ENCODE peak calls at places on chromosomes 12 and 14, in six cellular contexts. W, Y, V, H, Q and X are unnamed samples.
A peak's percentile ranks its signal among the peaks of the same experiment; 100 is the strongest.

GRCh38 chr14:61188936-61189808 is 92.0 kb downstream of the TMEM30B start:
- DNase-seq in Q (peak; percentile 93), W (peak; percentile 74), V (no peak), H (no peak), Y (no peak), X (peak; percentile 23)

GRCh38 chr14:52349731-52350130 is 35.6 kb downstream of the PTGER2 start:
- DNase-seq in V (no peak), Y (no peak), W (no peak), H (no peak), Q (no peak), X (no peak)

GRCh38 chr12:102425109-102426009 is 55.0 kb downstream of the IGF1 start:
- DNase-seq in W (no peak), Y (no peak), H (no peak), V (no peak), Q (no peak), X (no peak)

GRCh38 chr14:104157303-104157928 is 19.0 kb downstream of the KIF26A start:
- DNase-seq in H (no peak), Q (no peak), V (no peak), Y (no peak), W (no peak), X (no peak)

GRCh38 chr12:98238513-98238912 is 276.9 kb upstream of the TMPO start:
- DNase-seq in H (no peak), Q (no peak), W (no peak), Y (no peak), V (no peak), X (no peak)

GRCh38 chr12:24822121-24822899 is 126.6 kb downstream of the BCAT1 start:
- DNase-seq in H (no peak), W (no peak), Y (no peak), Q (no peak), V (peak; percentile 66), X (no peak)

GRCh38 chr12:103705927-103706326 is 118.9 kb downstream of the STAB2 start:
- DNase-seq in H (no peak), Q (no peak), W (no peak), Y (peak; percentile 6), V (no peak), X (no peak)

GRCh38 chr14:23931705-23932314 is 21.8 kb upstream of the DHRS4 start:
- DNase-seq in Q (no peak), H (no peak), W (no peak), Y (no peak), V (no peak), X (no peak)

GRCh38 chr12:32197421-32197820 is 90.8 kb downstream of the BICD1 start:
- DNase-seq in W (no peak), Q (no peak), H (no peak), Y (no peak), V (no peak), X (no peak)

GRCh38 chr12:121801601-121802484 is 2.0 kb upstream of the SETD1B start:
- DNase-seq in Q (no peak), W (no peak), Y (no peak), V (no peak), H (peak; percentile 72), X (no peak)

GRCh38 chr12:61993734-61994345 is 266.4 kb upstream of the USP15 start:
- DNase-seq in V (no peak), Y (peak; percentile 48), Q (no peak), H (no peak), W (no peak), X (no peak)

GRCh38 chr12:114933428-114934160 is 249.6 kb upstream of the TBX3 start:
- DNase-seq in H (no peak), V (no peak), W (no peak), Q (no peak), Y (peak; percentile 73), X (no peak)

GRCh38 chr14:34098045-34098984 is 147.4 kb upstream of the EGLN3 start:
- DNase-seq in W (no peak), H (no peak), V (peak; percentile 36), Y (peak; percentile 46), Q (no peak), X (peak; percentile 24)

GRCh38 chr14:85934123-85934885 is 404.4 kb downstream of the FLRT2 start:
- DNase-seq in H (peak; percentile 72), V (peak; percentile 66), Y (no peak), W (peak; percentile 61), Q (no peak), X (peak; percentile 23)

GRCh38 chr14:90517431-90517841 is 120.6 kb downstream of the CALM1 start:
- DNase-seq in Y (no peak), Q (peak; percentile 41), H (no peak), V (no peak), W (no peak), X (peak; percentile 70)

GRCh38 chr14:97977711-97978261 is 1180.6 kb downstream of the VRK1 start:
- DNase-seq in V (no peak), Y (no peak), Q (peak; percentile 91), W (peak; percentile 91), H (peak; percentile 90), X (peak; percentile 75)

GRCh38 chr12:121791671-121792496 is 1.6 kb downstream of the RHOF start:
- DNase-seq in Y (no peak), V (no peak), W (no peak), Q (no peak), H (peak; percentile 80), X (peak; percentile 81)

GRCh38 chr12:27868165-27868564 is 88.1 kb upstream of the MANSC4 start:
- DNase-seq in Q (no peak), Y (no peak), V (no peak), W (no peak), H (no peak), X (no peak)

GRCh38 chr14:91105673-91106072 is 8.2 kb upstream of the DGLUCY start:
- DNase-seq in Q (no peak), Y (no peak), H (no peak), V (no peak), W (no peak), X (no peak)

GRCh38 chr12:116152268-116152667 is 125.2 kb downstream of the MED13L start:
- DNase-seq in V (no peak), H (no peak), W (no peak), Y (no peak), Q (no peak), X (no peak)

GRCh38 chr12:182381-182883 is 31.5 kb downstream of the SLC6A12 start:
- DNase-seq in H (peak; percentile 58), W (no peak), V (no peak), Y (no peak), Q (no peak), X (no peak)

GRCh38 chr12:101720118-101720517 is 19.1 kb downstream of the SYCP3 start:
- DNase-seq in H (no peak), W (no peak), V (no peak), Q (no peak), Y (no peak), X (no peak)

GRCh38 chr14:42854061-42854460 is 1247.4 kb downstream of the LRFN5 start:
- DNase-seq in W (no peak), V (no peak), Y (no peak), Q (no peak), H (no peak), X (no peak)

GRCh38 chr12:52149182-52149641 is 42.6 kb downstream of the KRT80 start:
- DNase-seq in Y (no peak), H (peak; percentile 47), Q (no peak), W (peak; percentile 61), V (no peak), X (peak; percentile 13)

GRCh38 chr14:24441904-24442239 is 704 bp downstream of the SDR39U1 start:
- DNase-seq in W (no peak), H (no peak), Y (no peak), V (no peak), Q (no peak), X (peak; percentile 35)

GRCh38 chr14:104636131-104636530 is 31.6 kb upstream of the TMEM179 start:
- DNase-seq in W (peak; percentile 25), Q (no peak), H (no peak), V (no peak), Y (no peak), X (no peak)

GRCh38 chr12:53976823-53977595 is 2.3 kb upstream of the HOTAIR start:
- DNase-seq in H (no peak), Q (no peak), V (no peak), Y (no peak), W (no peak), X (no peak)

GRCh38 chr12:53976172-53976822 is 1.5 kb upstream of the HOTAIR start:
- DNase-seq in V (no peak), H (no peak), W (no peak), Q (no peak), Y (no peak), X (no peak)

GRCh38 chr12:53980448-53981388 is 4.2 kb upstream of the HOXC10 start:
- DNase-seq in H (no peak), Q (no peak), W (no peak), V (no peak), Y (no peak), X (no peak)

GRCh38 chr12:53977596-53978464 is 3.1 kb upstream of the HOTAIR start:
- DNase-seq in Q (no peak), W (no peak), H (no peak), Y (no peak), V (no peak), X (no peak)

GRCh38 chr12:53978477-53979356 is 4.0 kb upstream of the HOTAIR start:
- DNase-seq in V (no peak), Y (no peak), Q (no peak), W (no peak), H (no peak), X (peak; percentile 60)
- TF ChIP-seq POLR2AphosphoS5 in V (no peak), Y (no peak), Q (no peak), W (no peak), H (no peak), X (no peak)

DNA sequence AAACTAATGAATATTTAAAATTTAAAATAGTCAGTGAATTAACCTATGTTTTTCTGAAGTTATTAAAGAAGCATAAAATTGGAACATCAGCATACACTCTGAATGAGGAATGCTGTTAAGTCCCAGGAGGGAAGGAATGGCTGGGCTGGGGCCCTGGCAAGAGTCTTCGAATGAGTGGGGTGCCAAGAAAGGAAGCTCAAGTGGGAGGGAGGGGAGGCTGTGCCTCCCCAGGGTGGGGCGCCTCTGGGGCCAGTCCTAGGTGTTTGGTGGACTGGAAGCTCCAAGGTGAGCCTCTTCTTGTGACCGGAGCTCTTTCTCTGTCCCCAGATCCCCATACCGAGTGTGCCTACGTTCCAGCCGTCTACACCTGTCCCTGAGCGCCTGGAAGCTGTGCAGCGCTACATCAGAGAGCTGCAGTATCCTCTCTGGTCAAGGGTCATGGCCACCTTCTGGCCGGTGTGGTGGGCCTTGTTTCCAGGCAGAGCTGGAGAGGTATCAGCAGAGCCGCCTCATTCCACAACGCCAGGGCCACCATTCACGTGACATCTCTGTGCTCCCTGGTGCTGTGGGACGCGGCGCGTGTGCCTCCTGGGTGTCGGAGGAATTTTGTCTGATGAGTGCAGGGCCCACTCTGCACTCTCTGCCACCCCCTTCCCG is 8.5 kb downstream of the VASH1 start:
- DNase-seq in V (no peak), W (peak; percentile 57), H (peak; percentile 68), Y (no peak), Q (no peak), X (no peak)
- H3K4me1 ChIP-seq in V (peaks cover 13% of the 10 kb centered on the region), W (peaks cover 11% of the 10 kb centered on the region), H (peaks cover 49% of the 10 kb centered on the region), Y (peaks cover 18% of the 10 kb centered on the region), Q (peaks cover 39% of the 10 kb centered on the region), X (peaks cover 5% of the 10 kb centered on the region)

GRCh38 chr14:50823051-50823762 is 7.8 kb downstream of the NIN start:
- DNase-seq in W (no peak), H (no peak), Q (no peak), V (peak; percentile 39), Y (no peak), X (no peak)
- H3K27ac ChIP-seq in W (peak overlapping the region; percentile 7), H (peak overlapping the region; percentile 88), Q (peak overlapping the region; percentile 67), V (peak overlapping the region; percentile 88), Y (no peak overlapping the region), X (peak overlapping the region; percentile 50)

DNA sequence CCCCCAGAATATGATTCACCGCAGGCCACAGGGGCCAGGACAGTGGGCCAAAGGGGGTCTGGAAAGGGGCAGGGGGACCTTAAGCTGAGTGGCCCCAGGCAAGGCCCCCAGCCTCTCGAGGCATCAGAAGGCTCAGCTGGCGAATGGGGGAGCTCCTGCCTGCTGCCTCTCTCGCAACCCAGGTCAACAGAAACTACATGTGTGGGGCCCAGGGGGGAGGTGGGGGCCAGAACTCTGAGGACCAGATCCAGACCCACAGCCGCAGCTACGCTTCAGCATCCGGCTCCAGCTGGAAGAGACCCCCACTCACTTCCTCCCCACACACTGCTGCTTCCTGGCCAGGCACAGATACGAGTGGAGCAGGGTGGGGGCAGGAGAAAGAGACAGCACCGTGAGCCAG is 46.5 kb downstream of the NCOR2 start:
- DNase-seq in H (no peak), Y (no peak), W (no peak), V (no peak), Q (no peak), X (no peak)
- TF ChIP-seq POLR2AphosphoS5 in H (no peak), Y (no peak), W (no peak), V (no peak), Q (no peak), X (no peak)